ENCODE peak calls at places on chromosomes 7 and 10, in eight cellular contexts. M is gastrocnemius medialis, A is A549, T is ovary, J is body of pancreas, E is breast epithelium, I is transverse colon, G is esophagus squamous epithelium. O is an unnamed sample. For H3K4me1, the result is how much of the 10 kb centered on the place peaks cover.

GRCh38 chr10:117186832-117187615 is 10.3 kb upstream of the KCNK18 start:
- DNase-seq in M (no peak), A (peak), T (no peak), J (no peak), E (no peak), I (no peak), G (no peak), O (no peak)

GRCh38 chr10:101014966-101015581 is 15.5 kb downstream of the LZTS2 start:
- DNase-seq in M (no peak), A (peak), T (no peak), J (no peak), E (no peak), I (no peak), G (no peak), O (no peak)

GRCh38 chr10:48194830-48195229 is 79.7 kb downstream of the FRMPD2 start:
- DNase-seq in M (no peak), A (peak), T (no peak), J (no peak), E (no peak), I (peak), G (no peak), O (no peak)

GRCh38 chr10:26095781-26096180 is 120.8 kb upstream of the GAD2 start:
- DNase-seq in M (no peak), A (no peak), T (no peak), J (no peak), E (no peak), I (no peak), G (no peak), O (no peak)

GRCh38 chr7:142838461-142839213 is 16.2 kb upstream of the EPHB6 start:
- DNase-seq in M (no peak), A (no peak), T (no peak), J (no peak), E (no peak), I (no peak), G (no peak), O (no peak)

GRCh38 chr7:8441602-8442294 is 8.3 kb downstream of the NXPH1 start:
- DNase-seq in M (no peak), A (no peak), T (no peak), J (no peak), E (no peak), I (no peak), G (no peak), O (no peak)

GRCh38 chr7:85528581-85528980 is 341.7 kb upstream of the SEMA3D start:
- DNase-seq in M (no peak), A (no peak), T (no peak), J (no peak), E (no peak), I (no peak), G (no peak), O (no peak)

GRCh38 chr7:65722361-65722792 is 150.5 kb upstream of the VKORC1L1 start:
- DNase-seq in M (peak), A (peak), T (peak), J (peak), E (peak), I (peak), G (no peak), O (peak)

GRCh38 chr10:104344219-104344618 is 6.0 kb upstream of the ITPRIP start:
- DNase-seq in M (no peak), A (no peak), T (no peak), J (no peak), E (no peak), I (no peak), G (no peak), O (no peak)

GRCh38 chr10:19889279-19889678 is 73.0 kb downstream of the PLXDC2 start:
- DNase-seq in M (no peak), A (no peak), T (no peak), J (no peak), E (no peak), I (no peak), G (no peak), O (no peak)

GRCh38 chr10:103678104-103678526 is 177.3 kb downstream of the SH3PXD2A start:
- DNase-seq in M (peak), A (no peak), T (peak), J (peak), E (peak), I (peak), G (peak), O (peak)

GRCh38 chr7:91557789-91558396 is 293.7 kb downstream of the FZD1 start:
- DNase-seq in M (peak), A (peak), T (no peak), J (no peak), E (peak), I (no peak), G (no peak), O (peak)

GRCh38 chr7:2873686-2874551 is 29.8 kb upstream of the GNA12 start:
- DNase-seq in M (no peak), A (peak), T (no peak), J (no peak), E (no peak), I (no peak), G (no peak), O (no peak)

GRCh38 chr7:3095046-3095445 is 51.4 kb upstream of the CARD11 start:
- DNase-seq in M (peak), A (no peak), T (no peak), J (no peak), E (no peak), I (peak), G (no peak), O (no peak)

GRCh38 chr7:157585113-157585861 is 248.5 kb downstream of the DNAJB6 start:
- DNase-seq in M (no peak), A (no peak), T (no peak), J (no peak), E (no peak), I (no peak), G (no peak), O (no peak)

GRCh38 chr7:121891731-121892130 is 18.8 kb downstream of the PTPRZ1 start:
- DNase-seq in M (no peak), A (no peak), T (no peak), J (no peak), E (no peak), I (no peak), G (no peak), O (no peak)

GRCh38 chr10:10956681-10957225 is 60.9 kb upstream of the CELF2 start:
- DNase-seq in M (no peak), A (no peak), T (no peak), J (no peak), E (no peak), I (no peak), G (no peak), O (no peak)

GRCh38 chr7:88354999-88355398 is 48.3 kb upstream of the STEAP4 start:
- DNase-seq in M (no peak), A (no peak), T (no peak), J (no peak), E (no peak), I (no peak), G (no peak), O (no peak)

GRCh38 chr7:6640246-6640721 is 3.2 kb downstream of the ZNF316 start:
- DNase-seq in M (peak), A (peak), T (no peak), J (no peak), E (no peak), I (no peak), G (no peak), O (peak)

GRCh38 chr10:95793401-95794045 is 37.6 kb downstream of the ENTPD1 start:
- DNase-seq in M (peak), A (no peak), T (no peak), J (no peak), E (no peak), I (peak), G (no peak), O (no peak)

GRCh38 chr10:129532838-129533237 is 65.8 kb downstream of the MGMT start:
- DNase-seq in M (no peak), A (no peak), T (no peak), J (no peak), E (no peak), I (no peak), G (no peak), O (no peak)

GRCh38 chr10:77899080-77899477 is 27.5 kb downstream of the DLG5 start:
- DNase-seq in M (peak), A (peak), T (no peak), J (peak), E (peak), I (peak), G (no peak), O (no peak)

GRCh38 chr10:93916257-93917063 is 22.7 kb downstream of the SLC35G1 start:
- DNase-seq in M (no peak), A (peak), T (no peak), J (no peak), E (no peak), I (no peak), G (no peak), O (no peak)

GRCh38 chr10:98030093-98030821 is at the start of gene CRTAC1:
- DNase-seq in M (peak), A (peak), T (peak), J (peak), E (no peak), I (peak), G (no peak), O (peak)

GRCh38 chr10:36606234-36606839 is 519.1 kb upstream of the ANKRD30A start:
- DNase-seq in M (no peak), A (no peak), T (no peak), J (no peak), E (no peak), I (no peak), G (no peak), O (no peak)

GRCh38 chr7:37311282-37311868 is 137.3 kb downstream of the ELMO1 start:
- DNase-seq in M (no peak), A (peak), T (no peak), J (no peak), E (no peak), I (no peak), G (no peak), O (no peak)

GRCh38 chr10:122236690-122237306 is 34.3 kb upstream of the BTBD16 start:
- DNase-seq in M (no peak), A (no peak), T (no peak), J (no peak), E (no peak), I (no peak), G (no peak), O (no peak)

GRCh38 chr7:105261689-105262088 is 127.0 kb downstream of the SRPK2 start:
- DNase-seq in M (peak), A (no peak), T (no peak), J (no peak), E (no peak), I (peak), G (no peak), O (no peak)

GRCh38 chr10:70592186-70592735 is 10.3 kb downstream of the PRF1 start:
- DNase-seq in M (no peak), A (no peak), T (no peak), J (no peak), E (peak), I (no peak), G (no peak), O (no peak)

GRCh38 chr10:126904807-126905686 is at the start of gene DOCK1:
- DNase-seq in M (peak), A (peak), T (peak), J (peak), E (peak), I (peak), G (no peak), O (peak)

GRCh38 chr10:86953747-86954680 is 3.4 kb downstream of the MMRN2 start:
- DNase-seq in M (no peak), A (no peak), T (peak), J (no peak), E (no peak), I (no peak), G (no peak), O (peak)

GRCh38 chr7:13198741-13199140 is 511.3 kb downstream of the ARL4A start:
- DNase-seq in M (no peak), A (no peak), T (no peak), J (no peak), E (no peak), I (no peak), G (no peak), O (no peak)

GRCh38 chr7:106501605-106502580 is 159.1 kb downstream of the CCDC71L start:
- DNase-seq in M (no peak), A (no peak), T (no peak), J (no peak), E (no peak), I (no peak), G (no peak), O (no peak)

GRCh38 chr7:130091999-130092398 is 21.7 kb downstream of the KLHDC10 start:
- DNase-seq in M (no peak), A (no peak), T (no peak), J (no peak), E (no peak), I (no peak), G (no peak), O (no peak)

GRCh38 chr10:290026-290725 is 154.9 kb downstream of the ZMYND11 start:
- DNase-seq in M (no peak), A (no peak), T (no peak), J (no peak), E (no peak), I (no peak), G (no peak), O (no peak)

GRCh38 chr10:101052285-101052684 is 9.5 kb upstream of the KAZALD1 start:
- DNase-seq in M (peak), A (peak), T (no peak), J (no peak), E (no peak), I (no peak), G (no peak), O (no peak)

GRCh38 chr10:132307823-132308587 is at the start of gene STK32C:
- DNase-seq in M (peak), A (peak), T (peak), J (peak), E (peak), I (peak), G (peak), O (peak)
- TF ChIP-seq POLR2A in M (peak), A (peak), T (no peak), J (peak), E (no peak), I (peak), G (peak), O (peak)

DNA sequence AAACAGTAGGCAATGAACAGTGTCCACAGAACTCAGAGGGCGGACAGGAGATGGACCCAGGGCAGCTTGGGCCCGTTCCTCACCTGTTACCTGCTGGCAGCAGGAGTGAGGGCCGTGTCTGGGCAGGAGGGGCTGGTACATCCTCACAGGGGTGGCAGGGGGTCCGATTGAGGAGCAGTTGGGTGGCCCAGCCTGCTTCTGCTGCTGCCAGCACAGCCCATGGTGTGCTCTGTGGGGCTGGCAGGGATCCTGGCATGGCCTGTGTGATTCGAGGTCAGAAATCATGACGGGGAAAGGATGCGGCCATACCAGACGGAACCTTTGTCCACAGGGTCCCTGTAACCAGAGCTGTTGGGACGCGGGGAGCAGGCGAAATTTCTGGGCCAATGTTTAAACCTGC is 49.6 kb downstream of the INPP5A start:
- DNase-seq in M (no peak), A (no peak), T (no peak), J (no peak), E (no peak), I (no peak), G (no peak), O (no peak)
- H3K4me1 ChIP-seq in M (half or more), A (under half), T (under half), J (under half), E (under half), I (half or more), G (half or more), O (under half)

DNA sequence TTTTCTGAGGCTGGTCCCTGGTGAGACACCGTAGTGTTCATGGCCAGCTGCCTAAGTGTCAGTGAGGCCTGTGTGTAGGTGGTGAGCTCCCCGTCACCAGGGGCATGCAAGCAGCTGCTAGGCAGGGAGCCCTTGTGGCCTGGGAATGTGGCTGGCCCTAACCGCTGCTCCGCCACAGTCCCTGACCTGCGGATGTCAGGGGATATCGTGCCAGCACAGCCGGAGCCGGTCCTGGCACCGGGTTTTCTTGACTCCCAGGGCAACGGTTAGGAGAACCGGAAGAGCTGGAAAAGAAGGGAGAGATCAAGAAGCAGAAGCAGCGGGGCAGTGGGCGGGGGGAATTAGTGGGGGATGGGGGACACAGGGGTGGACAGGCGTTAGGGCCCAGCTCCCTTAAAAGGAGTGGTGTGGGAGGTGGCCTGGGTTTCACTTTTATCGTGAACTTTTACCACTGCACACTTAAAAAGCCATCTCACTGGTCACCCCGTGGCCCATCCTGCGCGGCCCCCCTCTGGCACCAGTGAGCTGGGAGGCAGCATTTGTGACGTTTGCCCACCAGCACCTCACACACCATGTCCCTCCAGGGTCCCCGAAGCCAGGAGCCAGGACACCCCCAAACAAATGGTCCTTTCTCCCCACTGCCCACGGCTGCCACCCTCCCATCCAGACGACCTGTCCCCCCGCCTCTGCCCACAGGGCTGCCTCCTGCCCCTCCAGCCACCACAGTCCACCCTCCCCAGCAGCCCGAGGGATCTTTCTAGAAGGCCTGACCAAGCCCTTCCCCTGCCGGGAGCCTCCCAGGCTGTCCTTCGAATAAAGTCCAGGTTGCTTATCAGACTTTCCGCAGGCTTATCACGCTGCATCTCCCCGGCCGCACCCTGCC is 1.7 kb upstream of the MICALL2 start:
- DNase-seq in M (peak), A (peak), T (peak), J (peak), E (peak), I (peak), G (no peak), O (peak)
- TF ChIP-seq POLR2A in M (peak), A (no peak), T (no peak), J (no peak), E (no peak), I (peak), G (no peak), O (no peak)

DNA sequence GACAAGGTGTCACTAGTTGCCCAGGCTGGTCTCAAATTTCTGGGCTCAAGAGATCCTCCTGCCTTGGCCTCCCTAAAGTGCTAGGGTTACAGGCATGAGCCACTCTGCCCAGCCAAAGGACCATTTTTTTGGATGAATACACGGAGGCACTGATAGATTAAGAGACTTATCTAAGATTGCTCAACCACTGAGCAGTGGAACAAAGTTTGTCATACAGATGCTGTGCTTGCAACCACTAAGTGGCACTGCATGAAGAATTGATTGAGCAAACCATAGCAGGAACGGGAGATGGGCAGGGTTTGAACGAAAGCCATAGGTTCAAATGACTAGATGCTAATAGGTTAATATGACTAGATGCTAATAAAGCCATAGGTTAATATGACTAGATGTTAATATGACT is 61.1 kb downstream of the EBLN1 start:
- DNase-seq in M (no peak), A (no peak), T (no peak), J (no peak), E (no peak), I (no peak), G (no peak), O (no peak)
- H3K4me1 ChIP-seq in M (under half), A (under half), T (under half), J (under half), E (under half), I (under half), G (under half), O (under half)

DNA sequence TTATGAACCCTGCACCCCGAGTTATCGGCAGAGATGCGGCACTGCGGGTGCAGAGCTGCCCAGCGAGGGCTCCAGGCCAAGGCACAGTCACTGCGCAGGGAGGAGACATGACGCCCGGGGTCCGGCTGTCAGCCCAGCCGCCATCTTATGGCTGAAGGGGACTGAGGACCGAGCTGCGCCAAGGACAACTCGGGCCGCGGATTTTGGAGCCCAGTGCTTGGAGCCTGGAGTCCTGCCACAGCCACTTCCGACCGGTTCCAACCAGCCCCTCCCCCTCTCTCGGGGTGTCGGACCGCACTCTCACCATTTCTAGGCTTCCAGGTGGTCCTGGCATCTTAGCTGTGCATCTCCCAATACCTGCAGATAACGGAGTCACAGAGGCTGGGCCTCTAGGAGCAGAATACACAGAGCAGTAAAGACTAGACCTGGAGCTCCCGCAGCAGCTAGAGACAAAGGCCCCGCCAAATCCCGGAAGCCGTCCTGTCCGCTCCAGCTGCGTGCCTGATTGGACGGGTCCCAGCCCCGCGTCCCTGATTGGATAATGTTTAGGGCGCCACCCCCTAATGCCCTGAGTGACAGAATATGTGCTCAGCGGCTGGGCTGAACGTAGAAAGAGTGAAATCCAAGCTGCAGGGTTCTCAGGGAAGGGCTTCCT is at the start of gene ZNF680:
- DNase-seq in M (peak), A (peak), T (peak), J (peak), E (peak), I (peak), G (peak), O (peak)
- TF ChIP-seq POLR2A in M (peak), A (peak), T (peak), J (peak), E (peak), I (peak), G (peak), O (peak)

GRCh38 chr7:108417926-108418325 is 38.3 kb downstream of the NRCAM start:
- DNase-seq in M (no peak), A (peak), T (no peak), J (no peak), E (no peak), I (no peak), G (no peak), O (no peak)

GRCh38 chr7:108418941-108419340 is 37.3 kb downstream of the NRCAM start:
- DNase-seq in M (no peak), A (no peak), T (no peak), J (no peak), E (no peak), I (no peak), G (no peak), O (no peak)

GRCh38 chr7:108415821-108416536 is 40.3 kb downstream of the NRCAM start:
- DNase-seq in M (no peak), A (peak), T (no peak), J (peak), E (no peak), I (no peak), G (no peak), O (no peak)

GRCh38 chr7:108419961-108420360 is 36.3 kb downstream of the NRCAM start:
- DNase-seq in M (no peak), A (no peak), T (no peak), J (no peak), E (no peak), I (no peak), G (no peak), O (no peak)

DNA sequence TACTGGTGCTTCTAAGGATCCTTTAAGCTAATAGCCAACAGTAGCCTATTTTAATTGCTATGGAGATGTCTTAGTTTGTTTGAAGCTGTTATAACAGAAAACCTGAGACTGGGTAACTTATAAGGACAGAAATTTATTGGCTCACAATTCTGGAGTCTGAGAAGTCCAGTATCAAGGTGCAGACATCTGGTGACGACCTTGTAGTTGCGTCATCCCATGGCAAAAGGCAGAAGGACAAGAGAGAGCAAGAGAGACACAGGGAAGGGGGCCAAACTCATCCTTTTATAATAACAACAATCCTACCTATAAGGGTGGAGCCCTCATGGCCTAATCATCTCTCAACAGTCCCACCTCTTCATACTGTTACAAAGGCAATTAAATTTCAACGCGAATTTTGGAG is 39.1 kb downstream of the NRCAM start:
- DNase-seq in M (no peak), A (no peak), T (no peak), J (no peak), E (no peak), I (no peak), G (no peak), O (no peak)
- H3K4me1 ChIP-seq in M (under half), A (half or more), T (under half), J (under half), E (under half), I (under half), G (under half), O (under half)

O was measured in uterus.